ENCODE peak calls at places on chromosomes 2 and 18, in six cellular contexts. E is HuH-7.5; D is GM12891; O is mesothelial cell of epicardium; H is HT-29; K is activated CD4-positive, alpha-beta T cell treated with anti-CD3 and anti-CD28 coated beads, Interleukin-2, amount 50 U/mL, for 48 hours. V is an unnamed sample.

GRCh38 chr2:67048314-67048713 is 348.8 kb upstream of the ETAA1 start:
- DNase-seq in E (no peak), D (no peak), O (no peak), H (no peak), K (no peak), V (no peak)

GRCh38 chr2:239006886-239007285 is 159.0 kb downstream of the TWIST2 start:
- DNase-seq in E (no peak), D (no peak), O (no peak), H (peak), K (no peak), V (no peak)

GRCh38 chr2:193847140-193847539 is 1652.4 kb upstream of the TMEFF2 start:
- DNase-seq in E (no peak), D (no peak), O (no peak), H (no peak), K (no peak), V (no peak)

GRCh38 chr18:9136315-9137141 is at the start of gene ANKRD12:
- DNase-seq in E (peak), D (peak), O (peak), H (peak), K (peak), V (peak)

GRCh38 chr2:2642906-2643890 is 312.1 kb upstream of the MYT1L start:
- DNase-seq in E (no peak), D (no peak), O (no peak), H (no peak), K (no peak), V (no peak)

GRCh38 chr2:99550368-99550767 is 60.6 kb upstream of the REV1 start:
- DNase-seq in E (no peak), D (no peak), O (no peak), H (no peak), K (no peak), V (no peak)

GRCh38 chr2:54726431-54726830 is 3.0 kb downstream of the EML6 start:
- DNase-seq in E (no peak), D (no peak), O (no peak), H (no peak), K (no peak), V (no peak)

GRCh38 chr2:168566974-168567650 is 111.0 kb downstream of the CERS6 start:
- DNase-seq in E (no peak), D (no peak), O (no peak), H (no peak), K (no peak), V (no peak)

GRCh38 chr18:47436871-47437270 is 185.4 kb upstream of the SKOR2 start:
- DNase-seq in E (no peak), D (no peak), O (no peak), H (no peak), K (no peak), V (no peak)

GRCh38 chr2:69180227-69180626 is 167.2 kb downstream of the ANTXR1 start:
- DNase-seq in E (no peak), D (no peak), O (no peak), H (no peak), K (no peak), V (no peak)

GRCh38 chr2:218958276-218958675 is 1.2 kb upstream of the CDK5R2 start:
- DNase-seq in E (no peak), D (no peak), O (no peak), H (no peak), K (no peak), V (peak)

GRCh38 chr2:42960835-42961165 is 168.4 kb upstream of the HAAO start:
- DNase-seq in E (no peak), D (no peak), O (no peak), H (no peak), K (no peak), V (no peak)

GRCh38 chr2:100878000-100878786 is 58.3 kb downstream of the NPAS2 start:
- DNase-seq in E (no peak), D (no peak), O (no peak), H (no peak), K (no peak), V (no peak)

GRCh38 chr2:67666386-67667053 is 269.4 kb downstream of the ETAA1 start:
- DNase-seq in E (no peak), D (no peak), O (no peak), H (no peak), K (no peak), V (no peak)

GRCh38 chr2:157592983-157593382 is 35.7 kb downstream of the ACVR1C start:
- DNase-seq in E (no peak), D (no peak), O (no peak), H (peak), K (no peak), V (no peak)

GRCh38 chr2:220981926-220982325 is 590.2 kb downstream of the EPHA4 start:
- DNase-seq in E (no peak), D (no peak), O (no peak), H (no peak), K (no peak), V (no peak)

GRCh38 chr2:68871159-68871764 is at the start of gene BMP10:
- DNase-seq in E (no peak), D (no peak), O (no peak), H (no peak), K (no peak), V (no peak)

GRCh38 chr18:39462436-39462835 is 1896.8 kb upstream of the CELF4 start:
- DNase-seq in E (no peak), D (no peak), O (no peak), H (no peak), K (no peak), V (no peak)

GRCh38 chr2:98835831-98836385 is 100.1 kb downstream of the CRACDL start:
- DNase-seq in E (no peak), D (no peak), O (no peak), H (no peak), K (no peak), V (no peak)

GRCh38 chr2:217261452-217261851 is 401.6 kb upstream of the TNP1 start:
- DNase-seq in E (no peak), D (no peak), O (no peak), H (peak), K (no peak), V (no peak)

GRCh38 chr18:33116376-33116775 is 324.1 kb downstream of the CCDC178 start:
- DNase-seq in E (no peak), D (no peak), O (no peak), H (peak), K (no peak), V (no peak)

GRCh38 chr18:27605107-27605834 is 420.2 kb upstream of the CHST9 start:
- DNase-seq in E (peak), D (peak), O (peak), H (peak), K (peak), V (no peak)

V was measured in type B pancreatic cell.